ENCODE peak calls at places on chromosomes 7 and 10, in four cellular contexts. U is HTR-8/SVneo; S is stimulated activated CD8-positive, alpha-beta memory T cell treated with anti-CD3 and anti-CD28 coated beads, Interleukin-15, amount 100 ng/mL, for 4 hours; E is NAMALWA. G is an unnamed sample.
A peak's percentile ranks its signal among the peaks of the same experiment; 100 is the strongest.

GRCh38 chr7:43511029-43511428 is 71.9 kb upstream of the STK17A start:
- DNase-seq in S (no peak), E (peak; percentile 9), U (no peak), G (peak; percentile 19)

GRCh38 chr7:132080967-132081668 is 495.2 kb downstream of the PLXNA4 start:
- DNase-seq in E (no peak), U (no peak), S (no peak), G (no peak)

GRCh38 chr7:5636914-5637313 is 144.5 kb downstream of the RNF216 start:
- DNase-seq in S (no peak), U (peak; percentile 92), E (no peak), G (no peak)

GRCh38 chr7:87564290-87564963 is 36.3 kb downstream of the ABCB1 start:
- DNase-seq in U (no peak), S (no peak), E (peak; percentile 59), G (peak; percentile 54)

GRCh38 chr7:40608321-40609075 is 473.7 kb downstream of the SUGCT start:
- DNase-seq in S (no peak), U (no peak), E (no peak), G (no peak)

GRCh38 chr10:62769574-62770242 is 34.8 kb upstream of the ADO start:
- DNase-seq in E (no peak), U (no peak), S (no peak), G (no peak)

GRCh38 chr10:58158806-58159205 is 108.9 kb downstream of the IPMK start:
- DNase-seq in E (no peak), S (no peak), U (no peak), G (no peak)

GRCh38 chr10:125162181-125162906 is 2.0 kb upstream of the CTBP2 start:
- DNase-seq in U (no peak), E (no peak), S (no peak), G (no peak)

GRCh38 chr7:128459394-128459878 is 3.8 kb downstream of the HILPDA start:
- DNase-seq in U (no peak), S (peak; percentile 23), E (peak; percentile 94), G (peak; percentile 69)

GRCh38 chr7:94348142-94348541 is 46.6 kb upstream of the COL1A2 start:
- DNase-seq in E (no peak), U (peak; percentile 3), S (no peak), G (no peak)

GRCh38 chr7:132336797-132337196 is 239.5 kb downstream of the PLXNA4 start:
- DNase-seq in U (no peak), S (no peak), E (no peak), G (no peak)

GRCh38 chr7:55132550-55132889 is 113.7 kb downstream of the EGFR start:
- DNase-seq in E (no peak), U (no peak), S (no peak), G (no peak)

GRCh38 chr7:157900011-157900410 is 563.2 kb downstream of the DNAJB6 start:
- DNase-seq in U (no peak), E (no peak), S (no peak), G (no peak)

GRCh38 chr7:121159553-121159952 is 169.2 kb upstream of the WNT16 start:
- DNase-seq in U (no peak), S (no peak), E (no peak), G (no peak)

GRCh38 chr10:49606981-49607535 is 3.1 kb upstream of the SLC18A3 start:
- DNase-seq in U (peak; percentile 80), E (peak; percentile 55), S (peak; percentile 23), G (peak; percentile 73)

GRCh38 chr10:132618158-132618924 is 80.8 kb downstream of the INPP5A start:
- DNase-seq in S (no peak), E (no peak), U (no peak), G (no peak)

GRCh38 chr7:57868771-57869483 is 418.9 kb downstream of the ZNF716 start:
- DNase-seq in E (no peak), U (no peak), S (no peak), G (no peak)

GRCh38 chr7:77415822-77416620 is at the start of gene GSAP:
- DNase-seq in U (no peak), S (peak; percentile 42), E (peak; percentile 61), G (peak; percentile 63)

GRCh38 chr7:64885520-64886240 is 17.4 kb upstream of the ZNF273 start:
- DNase-seq in S (no peak), U (no peak), E (no peak), G (no peak)

GRCh38 chr10:43857206-43857952 is 208.7 kb upstream of the ZNF32 start:
- DNase-seq in U (peak; percentile 64), E (no peak), S (no peak), G (no peak)

GRCh38 chr10:104574470-104575213 is 66.4 kb upstream of the SORCS3 start:
- DNase-seq in E (no peak), U (no peak), S (no peak), G (no peak)

GRCh38 chr7:40133561-40134427 is 628 bp downstream of the MPLKIP start:
- DNase-seq in S (no peak), U (peak; percentile 15), E (peak; percentile 74), G (peak; percentile 26)

GRCh38 chr7:33986951-33987948 is 81.9 kb downstream of the BMPER start:
- DNase-seq in U (peak; percentile 76), S (no peak), E (no peak), G (no peak)

GRCh38 chr10:57657164-57657765 is 610.4 kb downstream of the IPMK start:
- DNase-seq in S (no peak), E (peak; percentile 67), U (peak; percentile 25), G (peak; percentile 43)

GRCh38 chr10:91635401-91636400 is 2.8 kb upstream of the PPP1R3C start:
- DNase-seq in S (no peak), E (peak; percentile 74), U (peak; percentile 60), G (peak; percentile 71)

GRCh38 chr10:93061594-93062498 is 1.2 kb downstream of the CYP26C1 start:
- DNase-seq in E (no peak), U (no peak), S (no peak), G (no peak)

GRCh38 chr7:89998554-89998953 is 155.7 kb upstream of the STEAP1 start:
- DNase-seq in U (no peak), S (no peak), E (no peak), G (no peak)

GRCh38 chr7:102111063-102111757 is 175.5 kb upstream of the SH2B2 start:
- DNase-seq in E (no peak), U (no peak), S (no peak), G (no peak)

GRCh38 chr10:120998251-120998650 is 147.1 kb downstream of the WDR11 start:
- DNase-seq in S (no peak), U (no peak), E (no peak), G (no peak)

GRCh38 chr10:34916368-34916767 is 101.3 kb upstream of the PARD3 start:
- DNase-seq in E (no peak), U (peak; percentile 68), S (no peak), G (no peak)

GRCh38 chr7:69036301-69036700 is 562.0 kb upstream of the AUTS2 start:
- DNase-seq in E (no peak), U (no peak), S (no peak), G (no peak)

G was measured in RPMI8226.